ENCODE peak calls at places on chromosomes 4 and X, in ten cellular contexts. R, O, S, A, X, T, N, D, P and U are unnamed samples.

GRCh38 chrX:9997524-9997923 is 30.4 kb downstream of the CLDN34 start:
- DNase-seq in R (no peak), O (no peak), S (no peak), A (no peak), X (no peak), T (no peak), N (no peak), D (no peak), P (no peak), U (no peak)

GRCh38 chr4:56976283-56976877 is 1.0 kb downstream of the NOA1 start:
- DNase-seq in R (no peak), O (peak), S (no peak), A (peak), X (no peak), T (peak), N (peak), D (no peak), P (no peak), U (no peak)

GRCh38 chr4:153346563-153346962 is 2.1 kb downstream of the MND1 start:
- DNase-seq in R (no peak), O (no peak), S (peak), A (no peak), X (peak), T (no peak), N (no peak), D (no peak), P (no peak), U (no peak)

GRCh38 chr4:26220704-26221103 is 100.1 kb upstream of the RBPJ start:
- DNase-seq in R (no peak), O (no peak), S (peak), A (no peak), X (no peak), T (no peak), N (no peak), D (no peak), P (no peak), U (peak)

GRCh38 chr4:41256131-41256739 is 493 bp upstream of the UCHL1 start:
- DNase-seq in R (no peak), O (no peak), S (peak), A (no peak), X (no peak), T (no peak), N (no peak), D (no peak), P (no peak), U (peak)

GRCh38 chr4:134045411-134045810 is 156.2 kb downstream of the PABPC4L start:
- DNase-seq in R (no peak), O (no peak), S (no peak), A (no peak), X (no peak), T (no peak), N (no peak), D (no peak), P (no peak), U (no peak)

GRCh38 chrX:34521563-34521962 is 135.5 kb downstream of the TMEM47 start:
- DNase-seq in R (no peak), O (no peak), S (peak), A (no peak), X (peak), T (no peak), N (no peak), D (no peak), P (no peak), U (no peak)

GRCh38 chrX:16516473-16516872 is 133.5 kb upstream of the S100G start:
- DNase-seq in R (no peak), O (no peak), S (no peak), A (no peak), X (peak), T (no peak), N (no peak), D (no peak), P (no peak), U (no peak)

GRCh38 chr4:41200486-41201017 is 13.8 kb downstream of the APBB2 start:
- DNase-seq in R (no peak), O (no peak), S (no peak), A (no peak), X (no peak), T (no peak), N (no peak), D (no peak), P (no peak), U (no peak)

GRCh38 chr4:139461022-139461421 is 7.1 kb downstream of the RAB33B start:
- DNase-seq in R (no peak), O (no peak), S (no peak), A (no peak), X (no peak), T (no peak), N (no peak), D (no peak), P (no peak), U (no peak)

GRCh38 chr4:7061815-7062214 is 6.0 kb downstream of the GRPEL1 start:
- DNase-seq in R (no peak), O (peak), S (no peak), A (no peak), X (no peak), T (no peak), N (no peak), D (no peak), P (no peak), U (no peak)

GRCh38 chr4:7062816-7063215 is 5.0 kb downstream of the GRPEL1 start:
- DNase-seq in R (no peak), O (no peak), S (no peak), A (no peak), X (no peak), T (no peak), N (no peak), D (no peak), P (no peak), U (no peak)

GRCh38 chr4:7058792-7059191 is 9.1 kb downstream of the GRPEL1 start:
- DNase-seq in R (no peak), O (no peak), S (no peak), A (no peak), X (no peak), T (no peak), N (no peak), D (no peak), P (no peak), U (no peak)

GRCh38 chr4:7060346-7061150 is 7.3 kb downstream of the GRPEL1 start:
- DNase-seq in R (no peak), O (no peak), S (no peak), A (no peak), X (no peak), T (no peak), N (no peak), D (no peak), P (no peak), U (no peak)

GRCh38 chr4:7059673-7060072 is 8.2 kb downstream of the GRPEL1 start:
- DNase-seq in R (no peak), O (no peak), S (no peak), A (no peak), X (peak), T (no peak), N (no peak), D (no peak), P (no peak), U (no peak)
- TF ChIP-seq POLR2A in R (no peak), O (no peak), S (no peak), A (no peak), X (no peak), T (no peak), N (no peak), D (no peak), P (no peak), U (no peak)

GRCh38 chr4:39365931-39366771 is at the start of gene RFC1:
- DNase-seq in R (peak), O (peak), S (peak), A (peak), X (peak), T (peak), N (peak), D (peak), P (peak), U (peak)
- TF ChIP-seq POLR2A in R (peak), O (peak), S (no peak), A (peak), X (peak), T (no peak), N (peak), D (no peak), P (peak), U (peak)

GRCh38 chr4:1712216-1713002 is at the start of gene SLBP:
- DNase-seq in R (peak), O (peak), S (peak), A (peak), X (peak), T (peak), N (peak), D (peak), P (peak), U (peak)
- TF ChIP-seq POLR2A in R (peak), O (peak), S (peak), A (peak), X (peak), T (no peak), N (no peak), D (peak), P (peak), U (peak)

DNA sequence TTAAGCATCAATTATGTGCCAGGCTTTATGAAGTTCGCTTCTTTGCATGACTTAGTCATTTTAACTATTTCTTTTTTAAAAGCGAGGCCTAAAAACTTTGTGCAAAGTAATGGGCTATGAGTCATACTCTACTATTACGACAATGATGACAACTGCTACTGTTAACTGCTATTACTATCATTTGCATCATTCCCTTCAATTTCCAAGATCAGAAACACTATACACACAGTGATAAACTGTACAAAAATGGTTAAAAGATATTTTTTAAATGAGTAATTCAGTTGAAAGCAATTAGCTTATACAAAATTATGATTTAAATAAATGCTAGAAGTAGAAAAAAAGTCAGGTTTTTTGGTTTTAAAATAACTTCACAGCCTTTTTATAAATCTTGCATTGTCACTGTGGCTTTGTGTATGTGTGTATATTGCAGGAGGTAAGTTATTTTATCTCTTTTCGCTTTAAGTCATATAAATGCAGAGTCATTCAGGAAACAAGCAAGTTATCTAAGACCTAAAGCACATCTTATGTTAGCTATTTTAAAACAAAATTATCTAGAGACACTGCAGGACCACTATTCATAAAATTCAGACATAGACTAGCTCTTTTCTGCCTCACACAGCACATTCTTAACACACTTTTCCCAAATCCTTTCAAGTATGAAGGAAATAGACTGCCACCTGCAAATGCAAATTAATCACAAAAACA is 18.5 kb upstream of the CXCL3 start:
- DNase-seq in R (no peak), O (no peak), S (peak), A (no peak), X (peak), T (no peak), N (no peak), D (peak), P (no peak), U (no peak)
- TF ChIP-seq POLR2A in R (no peak), O (no peak), S (no peak), A (no peak), X (no peak), T (no peak), N (no peak), D (no peak), P (no peak), U (no peak)

DNA sequence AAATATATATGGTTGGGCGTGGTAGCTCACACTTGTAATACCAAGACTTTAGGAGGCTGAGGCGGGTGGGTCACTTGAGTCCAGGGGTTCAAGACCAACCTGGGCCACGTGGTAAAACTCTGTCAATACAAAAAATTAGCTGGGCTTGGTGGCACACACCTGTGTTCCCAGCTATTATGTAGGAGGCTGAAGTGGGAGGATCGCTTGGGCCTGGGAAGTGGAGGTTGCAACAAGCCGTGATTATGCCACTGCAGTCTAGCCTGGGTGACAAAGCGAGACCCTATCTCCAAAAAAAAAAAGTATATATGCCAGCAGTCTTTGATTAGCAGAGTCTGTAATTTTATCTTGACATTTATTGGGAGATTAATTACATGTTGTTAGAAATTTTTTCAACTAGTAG is 8.7 kb downstream of the EIF2S3 start:
- DNase-seq in R (no peak), O (no peak), S (no peak), A (no peak), X (no peak), T (no peak), N (no peak), D (no peak), P (no peak), U (no peak)
- TF ChIP-seq POLR2A in R (no peak), O (no peak), S (no peak), A (no peak), X (no peak), T (no peak), N (no peak), D (no peak), P (no peak), U (no peak)

GRCh38 chrX:13005671-13006473 is 31.0 kb downstream of the TMSB4X start:
- DNase-seq in R (peak), O (no peak), S (peak), A (no peak), X (no peak), T (no peak), N (no peak), D (no peak), P (no peak), U (no peak)
- TF ChIP-seq POLR2A in R (no peak), O (no peak), S (no peak), A (no peak), X (no peak), T (no peak), N (no peak), D (no peak), P (no peak), U (no peak)

DNA sequence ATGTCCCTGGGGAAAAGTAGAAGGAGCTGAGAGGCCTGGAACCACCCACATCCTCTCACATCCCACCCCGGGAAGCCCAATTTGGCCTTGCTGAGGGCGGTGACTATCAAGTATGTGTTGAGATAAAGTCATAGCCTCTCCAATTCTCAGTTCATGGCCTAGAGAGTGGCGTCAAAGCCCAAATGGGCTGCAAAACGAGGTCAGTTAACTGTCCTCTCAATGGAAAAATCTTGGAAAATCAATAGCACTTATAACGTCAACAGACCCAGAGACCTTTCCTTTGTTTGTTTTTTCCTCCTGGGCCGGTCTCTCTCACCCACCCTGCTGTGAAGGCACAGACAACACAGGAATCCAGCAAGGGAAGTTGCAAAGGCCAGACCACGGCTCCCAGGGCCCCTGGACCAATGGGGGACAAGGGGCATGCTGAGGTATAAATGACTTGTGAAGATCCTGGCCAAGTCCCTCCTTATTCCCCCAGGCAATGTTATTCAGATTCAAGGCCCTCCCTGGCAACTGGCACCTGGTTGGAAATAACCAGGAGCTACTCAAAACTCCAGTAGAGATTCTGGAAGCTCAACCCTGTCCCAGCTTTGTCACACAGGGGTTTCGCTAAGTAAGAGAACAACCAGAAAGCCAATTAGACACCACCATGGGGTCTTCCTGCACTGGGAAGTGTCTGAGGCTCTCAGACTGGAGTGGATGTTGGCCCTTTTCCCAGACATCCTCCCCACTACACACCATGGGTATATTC is 38.6 kb downstream of the TSC22D3 start:
- DNase-seq in R (peak), O (peak), S (no peak), A (no peak), X (no peak), T (no peak), N (peak), D (no peak), P (no peak), U (no peak)
- TF ChIP-seq POLR2A in R (no peak), O (no peak), S (no peak), A (no peak), X (no peak), T (no peak), N (no peak), D (no peak), P (no peak), U (no peak)

GRCh38 chrX:40108959-40109287 is 11.2 kb upstream of the BCOR start:
- DNase-seq in R (peak), O (peak), S (peak), A (peak), X (peak), T (peak), N (no peak), D (no peak), P (no peak), U (no peak)
- TF ChIP-seq POLR2A in R (peak), O (peak), S (no peak), A (peak), X (no peak), T (no peak), N (no peak), D (no peak), P (peak), U (peak)

DNA sequence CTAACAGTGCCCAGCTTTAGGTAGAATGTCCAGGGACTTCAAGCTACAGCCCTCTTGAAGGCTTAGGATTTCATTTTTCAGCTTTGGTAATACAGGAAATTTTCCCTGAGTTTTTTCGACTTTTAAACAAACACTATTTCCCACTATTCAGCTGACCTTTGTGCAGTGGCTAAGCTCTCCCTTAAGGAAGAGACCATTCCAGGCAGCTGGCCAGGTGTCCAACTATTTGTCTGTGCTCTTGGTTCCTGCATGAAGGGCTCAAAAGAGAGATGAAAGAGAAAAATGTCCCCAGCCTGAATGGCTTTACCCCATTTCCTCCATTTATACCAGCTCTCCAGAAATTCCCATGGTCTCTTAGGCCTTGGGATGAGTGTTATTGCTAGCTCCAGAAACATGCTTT is 111.9 kb upstream of the KLF8 start:
- DNase-seq in R (no peak), O (no peak), S (no peak), A (no peak), X (no peak), T (no peak), N (no peak), D (no peak), P (no peak), U (no peak)
- TF ChIP-seq POLR2A in R (no peak), O (no peak), S (no peak), A (no peak), X (no peak), T (no peak), N (no peak), D (no peak), P (no peak), U (no peak)